ENCODE peak calls at places on chromosomes 6 and 20, in five cellular contexts. C is H9, A is sigmoid colon, K is mucosa of descending colon, G is transverse colon. R is an unnamed sample.

GRCh38 chr20:46388201-46388836 is 18.1 kb downstream of the ELMO2 start:
- DNase-seq in C (no peak), A (no peak), K (no peak), G (no peak), R (no peak)

GRCh38 chr6:42136508-42137191 is 5.8 kb downstream of the C6orf132 start:
- DNase-seq in C (peak; percentile 89), A (no peak), K (no peak), G (peak; percentile 40), R (no peak)

GRCh38 chr6:42808492-42809483 is 26.9 kb downstream of the BICRAL start:
- DNase-seq in C (no peak), A (no peak), K (no peak), G (no peak), R (no peak)

GRCh38 chr6:123745877-123746276 is 57.8 kb upstream of the NKAIN2 start:
- DNase-seq in C (no peak), A (no peak), K (no peak), G (no peak), R (no peak)

GRCh38 chr20:7790189-7790588 is 150.1 kb downstream of the HAO1 start:
- DNase-seq in C (no peak), A (no peak), K (no peak), G (no peak), R (no peak)

GRCh38 chr20:44618318-44618731 is 33.2 kb downstream of the ADA start:
- DNase-seq in C (no peak), A (no peak), K (peak; percentile 57), G (peak; percentile 51), R (peak; percentile 60)

GRCh38 chr20:23629017-23629541 is 8.7 kb downstream of the CST3 start:
- DNase-seq in C (no peak), A (no peak), K (peak; percentile 75), G (peak; percentile 80), R (no peak)

GRCh38 chr6:3871511-3871910 is 22.3 kb downstream of the FAM50B start:
- DNase-seq in C (no peak), A (no peak), K (no peak), G (no peak), R (no peak)

GRCh38 chr6:74609857-74610256 is 596.0 kb downstream of the COL12A1 start:
- DNase-seq in C (no peak), A (no peak), K (no peak), G (no peak), R (no peak)

GRCh38 chr6:30814137-30815084 is 69.9 kb upstream of the DDR1 start:
- DNase-seq in C (no peak), A (no peak), K (no peak), G (peak; percentile 26), R (no peak)

GRCh38 chr6:6927437-6928361 is 180.1 kb upstream of the RREB1 start:
- DNase-seq in C (peak; percentile 65), A (no peak), K (no peak), G (no peak), R (no peak)

GRCh38 chr20:34985439-34986310 is 30.0 kb downstream of the MYH7B start:
- DNase-seq in C (no peak), A (no peak), K (peak; percentile 31), G (no peak), R (peak; percentile 85)

GRCh38 chr6:75183099-75183541 is 22.7 kb downstream of the COL12A1 start:
- DNase-seq in C (no peak), A (no peak), K (no peak), G (no peak), R (no peak)

GRCh38 chr20:15079594-15080340 is 742.4 kb upstream of the FLRT3 start:
- DNase-seq in C (no peak), A (no peak), K (no peak), G (no peak), R (no peak)

GRCh38 chr20:59958626-59959025 is 403 bp downstream of the CDH26 start:
- DNase-seq in C (peak; percentile 49), A (no peak), K (no peak), G (no peak), R (no peak)

GRCh38 chr6:169489642-169490408 is 212.0 kb downstream of the WDR27 start:
- DNase-seq in C (no peak), A (no peak), K (no peak), G (no peak), R (no peak)

GRCh38 chr6:107666084-107666981 is 157.8 kb downstream of the SCML4 start:
- DNase-seq in C (no peak), A (no peak), K (no peak), G (no peak), R (no peak)

GRCh38 chr6:8219352-8219943 is 117.1 kb upstream of the EEF1E1 start:
- DNase-seq in C (no peak), A (no peak), K (no peak), G (peak; percentile 33), R (no peak)

GRCh38 chr6:141482773-141483172 is 650.0 kb upstream of the GJE1 start:
- DNase-seq in C (no peak), A (no peak), K (no peak), G (no peak), R (no peak)

GRCh38 chr6:95948324-95948723 is 67.5 kb upstream of the FUT9 start:
- DNase-seq in C (no peak), A (no peak), K (no peak), G (no peak), R (no peak)

GRCh38 chr6:119676230-119676629 is 326.7 kb upstream of the MAN1A1 start:
- DNase-seq in C (no peak), A (no peak), K (no peak), G (no peak), R (no peak)

GRCh38 chr6:75094614-75095321 is 111.1 kb downstream of the COL12A1 start:
- DNase-seq in C (no peak), A (no peak), K (no peak), G (no peak), R (no peak)

GRCh38 chr20:42260216-42260615 is 642.0 kb upstream of the CHD6 start:
- DNase-seq in C (no peak), A (no peak), K (no peak), G (no peak), R (no peak)

GRCh38 chr6:107624541-107624940 is 134.6 kb downstream of the SOBP start:
- DNase-seq in C (no peak), A (no peak), K (no peak), G (no peak), R (no peak)

GRCh38 chr6:47977314-47977713 is 133.7 kb downstream of the PTCHD4 start:
- DNase-seq in C (no peak), A (no peak), K (no peak), G (no peak), R (no peak)

GRCh38 chr6:168060521-168060931 is 18.5 kb downstream of the FRMD1 start:
- DNase-seq in C (peak; percentile 69), A (no peak), K (peak; percentile 89), G (peak; percentile 80), R (no peak)

GRCh38 chr20:33079267-33079666 is at the start of gene BPIFB4:
- DNase-seq in C (no peak), A (no peak), K (no peak), G (no peak), R (no peak)

GRCh38 chr6:1575213-1576041 is 34.3 kb upstream of the FOXC1 start:
- DNase-seq in C (no peak), A (no peak), K (no peak), G (no peak), R (no peak)

GRCh38 chr6:138782243-138782642 is 8.7 kb downstream of the CCDC28A start:
- DNase-seq in C (no peak), A (no peak), K (no peak), G (no peak), R (no peak)

GRCh38 chr6:168133186-168133585 is 54.2 kb upstream of the FRMD1 start:
- DNase-seq in C (peak; percentile 46), A (peak; percentile 62), K (peak; percentile 35), G (no peak), R (no peak)

GRCh38 chr20:51417245-51417560 is 125.3 kb downstream of the NFATC2 start:
- DNase-seq in C (no peak), A (no peak), K (no peak), G (no peak), R (no peak)

GRCh38 chr20:62985089-62985778 is 21.5 kb downstream of the BHLHE23 start:
- DNase-seq in C (no peak), A (no peak), K (no peak), G (no peak), R (no peak)

GRCh38 chr6:139706949-139707348 is 332.5 kb upstream of the CITED2 start:
- DNase-seq in C (no peak), A (no peak), K (no peak), G (no peak), R (no peak)

GRCh38 chr6:15504040-15504491 is 158.8 kb downstream of the DTNBP1 start:
- DNase-seq in C (no peak), A (peak; percentile 85), K (no peak), G (peak; percentile 16), R (no peak)
- TF ChIP-seq CTCF in C (no peak), A (peak; percentile 12), K (no peak), G (no peak), R (no peak)

GRCh38 chr6:132830236-132830799 is 15.9 kb downstream of the RPS12 start:
- DNase-seq in C (no peak), A (no peak), K (no peak), G (no peak), R (no peak)
- TF ChIP-seq CTCF in C (peak; percentile 80), A (no peak), K (no peak), G (no peak), R (peak; percentile 89)

DNA sequence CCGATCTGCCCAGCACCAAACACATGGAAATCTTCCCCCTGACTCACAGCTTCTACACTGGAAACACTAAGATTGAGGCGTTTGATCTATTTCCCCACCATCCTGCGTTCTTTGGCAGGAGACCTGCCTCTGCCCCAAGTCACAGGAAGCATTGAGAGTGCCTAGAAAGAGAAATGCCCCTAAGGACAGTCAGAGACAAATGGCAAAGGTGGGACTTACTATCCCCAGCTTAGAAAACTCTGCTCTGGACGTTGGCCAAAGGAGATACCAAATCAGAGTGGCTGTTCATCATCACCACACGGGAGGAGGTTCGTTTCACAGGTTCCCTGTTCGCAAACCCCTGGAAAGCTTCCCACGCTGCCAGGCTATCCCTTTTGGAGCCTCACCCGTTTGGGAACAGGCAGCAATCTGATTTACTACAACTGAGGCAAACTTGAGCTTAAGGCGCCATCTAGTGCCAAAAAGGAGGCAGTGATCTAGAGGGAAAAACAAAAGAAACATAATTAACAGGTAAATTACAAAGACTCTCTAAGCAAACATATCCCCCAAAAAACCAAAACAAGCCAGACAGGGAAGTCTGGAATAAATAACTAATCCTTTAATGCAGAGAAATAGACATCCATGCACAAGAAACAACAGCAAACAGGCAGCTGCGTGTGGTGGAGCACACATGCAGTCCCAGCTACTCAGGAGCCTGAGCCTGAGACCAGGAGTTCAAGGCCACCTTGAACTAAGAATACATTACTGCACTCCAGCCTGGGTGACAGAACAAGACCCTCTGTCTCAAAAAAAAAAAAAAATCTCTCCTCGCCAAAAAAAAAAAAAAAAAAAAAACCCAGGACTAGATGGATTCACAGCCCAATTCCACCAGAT is 48.4 kb upstream of the SRSF6 start:
- DNase-seq in C (peak; percentile 70), A (no peak), K (no peak), G (no peak), R (no peak)
- TF ChIP-seq CTCF in C (peak; percentile 92), A (no peak), K (peak; percentile 34), G (no peak), R (peak; percentile 70)

DNA sequence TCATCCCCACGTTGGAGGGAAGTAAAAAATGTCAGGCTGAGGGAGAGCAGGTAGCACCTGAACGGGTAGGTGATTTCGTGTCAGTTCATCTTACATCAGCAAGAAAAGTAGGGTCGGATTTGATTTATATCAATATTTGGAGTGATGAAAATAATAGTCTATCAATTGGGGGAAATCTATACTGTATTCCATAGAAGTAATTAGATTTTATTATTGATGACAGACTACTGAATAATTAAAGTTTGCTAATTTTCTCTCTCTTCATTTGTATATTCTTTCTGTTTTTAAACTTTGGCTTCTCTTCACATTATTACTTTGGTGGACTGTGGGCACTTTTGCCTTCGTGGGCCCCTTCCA is 78.4 kb downstream of the OLIG3 start:
- DNase-seq in C (no peak), A (no peak), K (no peak), G (no peak), R (no peak)
- TF ChIP-seq CTCF in C (no peak), A (no peak), K (no peak), G (no peak), R (peak; percentile 44)

R was measured in chondrocyte.